ENCODE peak calls at places on chromosomes 1 and 21, in five cellular contexts. One of them, this sample, is unnamed.

GRCh38 chr21:15768045-15768601 is 38.3 kb downstream of the USP25 start:
- DNase-seq in MM.1S: no peak
- DNase-seq in HCT116: no peak
- DNase-seq in SK-N-SH: no peak
- DNase-seq in GM23248: peak
- DNase-seq in this sample: no peak

GRCh38 chr1:54934869-54935268 is 45.6 kb upstream of the TMEM61 start:
- DNase-seq in GM23248: peak
- DNase-seq in SK-N-SH: no peak
- DNase-seq in HCT116: no peak
- DNase-seq in MM.1S: no peak
- DNase-seq in this sample: no peak

GRCh38 chr1:27592600-27593340 is 11.2 kb downstream of the AHDC1 start:
- DNase-seq in SK-N-SH: no peak
- DNase-seq in GM23248: no peak
- DNase-seq in MM.1S: no peak
- DNase-seq in HCT116: no peak
- DNase-seq in this sample: peak

GRCh38 chr1:111204211-111204883 is 3.9 kb upstream of the DENND2D start:
- DNase-seq in GM23248: peak
- DNase-seq in HCT116: peak
- DNase-seq in MM.1S: peak
- DNase-seq in SK-N-SH: peak
- DNase-seq in this sample: no peak

GRCh38 chr1:33586111-33586510 is 113.7 kb downstream of the ZSCAN20 start:
- DNase-seq in MM.1S: no peak
- DNase-seq in HCT116: peak
- DNase-seq in SK-N-SH: no peak
- DNase-seq in GM23248: peak
- DNase-seq in this sample: no peak

GRCh38 chr1:236039736-236040670 is 24.9 kb downstream of the NID1 start:
- DNase-seq in SK-N-SH: no peak
- DNase-seq in MM.1S: no peak
- DNase-seq in HCT116: no peak
- DNase-seq in GM23248: no peak
- DNase-seq in this sample: no peak

GRCh38 chr1:19390166-19390850 is 78.2 kb downstream of the SLC66A1 start:
- DNase-seq in HCT116: no peak
- DNase-seq in GM23248: no peak
- DNase-seq in MM.1S: no peak
- DNase-seq in SK-N-SH: no peak
- DNase-seq in this sample: no peak

GRCh38 chr1:3352084-3352951 is 102.1 kb upstream of the ARHGEF16 start:
- DNase-seq in SK-N-SH: no peak
- DNase-seq in GM23248: peak
- DNase-seq in MM.1S: no peak
- DNase-seq in HCT116: no peak
- DNase-seq in this sample: peak

GRCh38 chr21:42043201-42043895 is 27.8 kb upstream of the UMODL1 start:
- DNase-seq in HCT116: no peak
- DNase-seq in SK-N-SH: no peak
- DNase-seq in MM.1S: no peak
- DNase-seq in GM23248: no peak
- DNase-seq in this sample: no peak

GRCh38 chr1:24728982-24729381 is 16.3 kb upstream of the CLIC4 start:
- DNase-seq in HCT116: no peak
- DNase-seq in MM.1S: no peak
- DNase-seq in GM23248: no peak
- DNase-seq in SK-N-SH: no peak
- DNase-seq in this sample: no peak

GRCh38 chr1:101344745-101345144 is 107.9 kb downstream of the S1PR1 start:
- DNase-seq in HCT116: no peak
- DNase-seq in MM.1S: peak
- DNase-seq in GM23248: no peak
- DNase-seq in SK-N-SH: no peak
- DNase-seq in this sample: no peak

GRCh38 chr1:3463408-3463811 is 8.9 kb downstream of the ARHGEF16 start:
- DNase-seq in SK-N-SH: no peak
- DNase-seq in MM.1S: no peak
- DNase-seq in GM23248: no peak
- DNase-seq in HCT116: no peak
- DNase-seq in this sample: no peak

GRCh38 chr1:208145167-208145566 is 99.0 kb downstream of the PLXNA2 start:
- DNase-seq in GM23248: no peak
- DNase-seq in SK-N-SH: no peak
- DNase-seq in MM.1S: no peak
- DNase-seq in HCT116: no peak
- DNase-seq in this sample: no peak

GRCh38 chr1:82775402-82776000 is 974.8 kb downstream of the ADGRL2 start:
- DNase-seq in HCT116: peak
- DNase-seq in MM.1S: no peak
- DNase-seq in GM23248: peak
- DNase-seq in SK-N-SH: peak
- DNase-seq in this sample: peak

GRCh38 chr1:212962509-212962908 is 12.2 kb downstream of the VASH2 start:
- DNase-seq in GM23248: no peak
- DNase-seq in HCT116: no peak
- DNase-seq in MM.1S: no peak
- DNase-seq in SK-N-SH: no peak
- DNase-seq in this sample: no peak

GRCh38 chr21:27532081-27532480 is 565.2 kb upstream of the ADAMTS5 start:
- DNase-seq in MM.1S: no peak
- DNase-seq in HCT116: no peak
- DNase-seq in SK-N-SH: no peak
- DNase-seq in GM23248: peak
- DNase-seq in this sample: no peak

GRCh38 chr1:12009318-12010001 is 9.8 kb upstream of the MIIP start:
- DNase-seq in MM.1S: no peak
- DNase-seq in GM23248: no peak
- DNase-seq in HCT116: no peak
- DNase-seq in SK-N-SH: no peak
- DNase-seq in this sample: no peak

GRCh38 chr1:15757016-15757543 is 1.5 kb upstream of the FBLIM1 start:
- DNase-seq in GM23248: no peak
- DNase-seq in SK-N-SH: no peak
- DNase-seq in HCT116: no peak
- DNase-seq in MM.1S: no peak
- DNase-seq in this sample: no peak

GRCh38 chr1:217053666-217054065 is 330.4 kb upstream of the ESRRG start:
- DNase-seq in HCT116: no peak
- DNase-seq in GM23248: no peak
- DNase-seq in MM.1S: no peak
- DNase-seq in SK-N-SH: no peak
- DNase-seq in this sample: peak

GRCh38 chr1:3910769-3911520 is 10.9 kb upstream of the C1orf174 start:
- DNase-seq in MM.1S: peak
- DNase-seq in SK-N-SH: peak
- DNase-seq in GM23248: peak
- DNase-seq in HCT116: peak
- DNase-seq in this sample: peak

GRCh38 chr1:245294021-245294420 is 139.2 kb downstream of the KIF26B start:
- DNase-seq in MM.1S: no peak
- DNase-seq in HCT116: no peak
- DNase-seq in GM23248: no peak
- DNase-seq in SK-N-SH: no peak
- DNase-seq in this sample: no peak

GRCh38 chr21:45893166-45894106 is 88.1 kb upstream of the COL6A1 start:
- DNase-seq in SK-N-SH: peak
- DNase-seq in MM.1S: no peak
- DNase-seq in GM23248: no peak
- DNase-seq in HCT116: no peak
- DNase-seq in this sample: no peak

GRCh38 chr1:155128755-155129473 is 1.2 kb downstream of the EFNA1 start:
- DNase-seq in HCT116: no peak
- DNase-seq in GM23248: no peak
- DNase-seq in MM.1S: no peak
- DNase-seq in SK-N-SH: peak
- DNase-seq in this sample: no peak

GRCh38 chr1:21060523-21060922 is 116.2 kb downstream of the EIF4G3 start:
- DNase-seq in HCT116: no peak
- DNase-seq in SK-N-SH: no peak
- DNase-seq in MM.1S: no peak
- DNase-seq in GM23248: no peak
- DNase-seq in this sample: no peak

GRCh38 chr1:19429611-19430010 is 55.7 kb downstream of the CAPZB start:
- DNase-seq in HCT116: no peak
- DNase-seq in GM23248: peak
- DNase-seq in MM.1S: no peak
- DNase-seq in SK-N-SH: no peak
- DNase-seq in this sample: peak

GRCh38 chr1:190067592-190067991 is 410.1 kb downstream of the BRINP3 start:
- DNase-seq in HCT116: no peak
- DNase-seq in GM23248: no peak
- DNase-seq in MM.1S: no peak
- DNase-seq in SK-N-SH: no peak
- DNase-seq in this sample: no peak

GRCh38 chr21:43209575-43210453 is 41.0 kb downstream of the CRYAA start:
- DNase-seq in MM.1S: no peak
- DNase-seq in HCT116: no peak
- DNase-seq in SK-N-SH: peak
- DNase-seq in GM23248: peak
- DNase-seq in this sample: no peak

GRCh38 chr1:93672069-93672468 is 9.6 kb downstream of the BCAR3 start:
- DNase-seq in HCT116: no peak
- DNase-seq in SK-N-SH: no peak
- DNase-seq in MM.1S: no peak
- DNase-seq in GM23248: peak
- DNase-seq in this sample: no peak

GRCh38 chr1:66217021-66217420 is 316.9 kb upstream of the SGIP1 start:
- DNase-seq in GM23248: peak
- DNase-seq in MM.1S: no peak
- DNase-seq in SK-N-SH: no peak
- DNase-seq in HCT116: no peak
- DNase-seq in this sample: no peak

GRCh38 chr1:78649628-78650027 is at the start of gene IFI44:
- DNase-seq in SK-N-SH: peak
- DNase-seq in GM23248: peak
- DNase-seq in HCT116: no peak
- DNase-seq in MM.1S: peak
- DNase-seq in this sample: no peak

GRCh38 chr1:10867138-10867721 is 70.8 kb upstream of the CASZ1 start:
- DNase-seq in HCT116: no peak
- DNase-seq in GM23248: peak
- DNase-seq in MM.1S: peak
- DNase-seq in SK-N-SH: peak
- DNase-seq in this sample: peak

GRCh38 chr1:243505986-243506689 is 250.3 kb downstream of the SDCCAG8 start:
- DNase-seq in MM.1S: no peak
- DNase-seq in GM23248: no peak
- DNase-seq in SK-N-SH: no peak
- DNase-seq in HCT116: no peak
- DNase-seq in this sample: no peak

GRCh38 chr1:243508303-243508713 is 252.5 kb downstream of the SDCCAG8 start:
- DNase-seq in HCT116: no peak
- DNase-seq in SK-N-SH: no peak
- DNase-seq in GM23248: no peak
- DNase-seq in MM.1S: no peak
- DNase-seq in this sample: peak

GRCh38 chr1:243507672-243508302 is 251.9 kb downstream of the SDCCAG8 start:
- DNase-seq in GM23248: no peak
- DNase-seq in SK-N-SH: no peak
- DNase-seq in HCT116: no peak
- DNase-seq in MM.1S: no peak
- DNase-seq in this sample: no peak

GRCh38 chr1:243508964-243509363 is 253.1 kb downstream of the SDCCAG8 start:
- DNase-seq in GM23248: no peak
- DNase-seq in SK-N-SH: no peak
- DNase-seq in MM.1S: no peak
- DNase-seq in HCT116: no peak
- DNase-seq in this sample: no peak

DNA sequence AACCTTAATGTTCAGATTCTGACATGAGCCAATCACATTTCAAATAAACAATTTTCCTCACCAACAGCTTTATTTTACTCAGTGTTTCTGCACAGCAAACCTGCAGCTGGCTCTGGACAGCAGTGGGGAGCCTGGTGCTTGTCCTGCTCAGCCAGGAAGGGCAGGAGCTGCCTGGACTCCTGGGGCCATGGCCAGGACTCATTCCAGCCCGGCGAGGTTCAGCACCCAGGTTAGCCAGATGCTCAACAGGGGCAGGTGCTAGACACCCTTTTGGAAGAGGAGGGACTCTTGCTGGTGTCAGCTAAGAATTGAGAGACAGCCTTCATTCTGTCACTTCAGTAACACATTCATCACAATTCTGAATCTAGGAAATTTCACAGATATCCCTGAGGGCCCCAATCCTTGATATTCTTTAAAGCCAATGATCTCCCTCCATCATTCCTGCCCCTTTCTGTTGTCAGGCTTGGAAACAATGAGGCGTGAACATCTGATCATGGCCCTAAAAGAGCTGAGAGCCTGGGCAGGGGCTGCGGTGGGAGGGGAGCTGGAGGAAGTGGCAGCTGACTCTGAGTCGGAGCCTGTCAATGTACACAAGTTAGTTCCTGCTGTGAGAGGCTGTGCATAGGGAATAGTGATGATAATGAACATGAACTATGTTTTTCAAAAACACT is 251.3 kb downstream of the SDCCAG8 start:
- DNase-seq in MM.1S: no peak
- DNase-seq in HCT116: no peak
- DNase-seq in GM23248: no peak
- DNase-seq in SK-N-SH: no peak
- DNase-seq in this sample: no peak
- H3K27ac ChIP-seq in MM.1S: no peak
- H3K27ac ChIP-seq in HCT116: no peak
- H3K27ac ChIP-seq in GM23248: no peak
- H3K27ac ChIP-seq in SK-N-SH: no peak
- H3K27ac ChIP-seq in this sample: no peak

GRCh38 chr1:197808843-197809242 is 33.6 kb upstream of the DENND1B start:
- DNase-seq in GM23248: no peak
- DNase-seq in MM.1S: peak
- DNase-seq in HCT116: no peak
- DNase-seq in SK-N-SH: no peak
- DNase-seq in this sample: no peak
- H3K9ac ChIP-seq in GM23248: no peak
- H3K9ac ChIP-seq in MM.1S: peak
- H3K9ac ChIP-seq in HCT116: no peak
- H3K9ac ChIP-seq in SK-N-SH: no peak
- H3K9ac ChIP-seq in this sample: no peak

GRCh38 chr1:9239622-9240401 is 5.2 kb downstream of the H6PD start:
- DNase-seq in SK-N-SH: no peak
- DNase-seq in GM23248: peak
- DNase-seq in MM.1S: peak
- DNase-seq in HCT116: no peak
- DNase-seq in this sample: peak
- TF ChIP-seq EZH2phosphoT487 in SK-N-SH: no peak
- TF ChIP-seq EZH2phosphoT487 in GM23248: no peak
- TF ChIP-seq EZH2phosphoT487 in MM.1S: no peak
- TF ChIP-seq EZH2phosphoT487 in HCT116: no peak
- TF ChIP-seq EZH2phosphoT487 in this sample: no peak

DNA sequence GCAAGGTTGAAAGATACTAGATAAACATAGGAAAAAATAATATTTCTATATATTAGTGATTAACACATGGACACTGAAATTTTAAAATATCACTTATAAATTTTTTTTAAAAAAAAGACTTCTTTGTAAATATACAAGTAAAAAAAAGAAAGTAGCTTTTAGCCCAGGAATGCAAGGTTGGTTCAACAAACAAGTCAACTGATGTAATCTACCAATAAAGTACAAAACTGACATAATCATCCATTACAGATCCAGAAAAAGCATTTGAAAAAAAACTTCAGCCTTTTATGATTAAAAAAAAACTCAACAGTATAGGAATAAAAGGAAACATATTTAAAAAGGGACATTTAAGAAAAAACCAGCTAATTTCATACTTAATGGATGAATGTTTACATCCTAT is 48.4 kb downstream of the TRMT1L start:
- DNase-seq in MM.1S: no peak
- DNase-seq in GM23248: peak
- DNase-seq in SK-N-SH: no peak
- DNase-seq in HCT116: no peak
- DNase-seq in this sample: no peak
- H3K27ac ChIP-seq in MM.1S: no peak
- H3K27ac ChIP-seq in GM23248: no peak
- H3K27ac ChIP-seq in SK-N-SH: no peak
- H3K27ac ChIP-seq in HCT116: no peak
- H3K27ac ChIP-seq in this sample: no peak